ENCODE peak calls at places on chromosome 16, in six cellular contexts. C, Q, I, J, U and Y are unnamed samples. For H3K27me3, the result is how much of the 10 kb centered on the place peaks cover.

GRCh38 chr16:8855051-8855786 is 13.6 kb downstream of the CARHSP1 start:
- DNase-seq in C (peak), Q (no peak), I (no peak), J (peak), U (no peak), Y (no peak)

GRCh38 chr16:84511180-84511800 is 6.8 kb upstream of the MEAK7 start:
- DNase-seq in C (peak), Q (peak), I (peak), J (peak), U (peak), Y (peak)

GRCh38 chr16:57955572-57955971 is 15.4 kb downstream of the CNGB1 start:
- DNase-seq in C (peak), Q (peak), I (peak), J (peak), U (no peak), Y (no peak)

GRCh38 chr16:52494145-52494544 is 52.8 kb downstream of the TOX3 start:
- DNase-seq in C (no peak), Q (no peak), I (no peak), J (no peak), U (no peak), Y (no peak)

GRCh38 chr16:26826500-26826899 is 240.2 kb upstream of the C16orf82 start:
- DNase-seq in C (no peak), Q (no peak), I (no peak), J (no peak), U (no peak), Y (no peak)

GRCh38 chr16:9836118-9836736 is 346.0 kb downstream of the GRIN2A start:
- DNase-seq in C (no peak), Q (peak), I (peak), J (no peak), U (no peak), Y (no peak)

GRCh38 chr16:83578146-83578545 is 229.6 kb upstream of the HSBP1 start:
- DNase-seq in C (no peak), Q (no peak), I (no peak), J (no peak), U (no peak), Y (no peak)

GRCh38 chr16:11759163-11759834 is 16.6 kb upstream of the TXNDC11 start:
- DNase-seq in C (no peak), Q (peak), I (no peak), J (no peak), U (no peak), Y (no peak)

GRCh38 chr16:3193221-3194212 is 5.5 kb downstream of the OR1F1 start:
- DNase-seq in C (no peak), Q (no peak), I (no peak), J (no peak), U (no peak), Y (no peak)

GRCh38 chr16:47939690-47940089 is 216.1 kb downstream of the ABCC12 start:
- DNase-seq in C (no peak), Q (no peak), I (no peak), J (no peak), U (no peak), Y (no peak)

GRCh38 chr16:1103649-1104005 is 7.6 kb upstream of the C1QTNF8 start:
- DNase-seq in C (no peak), Q (no peak), I (no peak), J (no peak), U (no peak), Y (no peak)

GRCh38 chr16:72819345-72819744 is 228.6 kb downstream of the ZFHX3 start:
- DNase-seq in C (no peak), Q (no peak), I (no peak), J (no peak), U (no peak), Y (no peak)

GRCh38 chr16:50271148-50272041 is 5.0 kb downstream of the ADCY7 start:
- DNase-seq in C (peak), Q (no peak), I (no peak), J (peak), U (no peak), Y (no peak)

GRCh38 chr16:73053379-73054130 is 5.6 kb upstream of the ZFHX3 start:
- DNase-seq in C (no peak), Q (no peak), I (peak), J (no peak), U (no peak), Y (peak)

GRCh38 chr16:84600343-84601229 is 17.3 kb downstream of the COTL1 start:
- DNase-seq in C (no peak), Q (no peak), I (no peak), J (no peak), U (no peak), Y (no peak)

GRCh38 chr16:31130336-31130812 is 5.2 kb downstream of the PRSS8 start:
- DNase-seq in C (peak), Q (peak), I (peak), J (no peak), U (no peak), Y (no peak)

GRCh38 chr16:1525871-1526607 is 7.4 kb upstream of the TMEM204 start:
- DNase-seq in C (no peak), Q (no peak), I (no peak), J (no peak), U (no peak), Y (peak)

GRCh38 chr16:49516382-49517036 is 142.9 kb downstream of the C16orf78 start:
- DNase-seq in C (no peak), Q (no peak), I (no peak), J (no peak), U (no peak), Y (no peak)

GRCh38 chr16:85240982-85241924 is 129.0 kb upstream of the CIBAR2 start:
- DNase-seq in C (no peak), Q (no peak), I (no peak), J (no peak), U (no peak), Y (no peak)

GRCh38 chr16:29857133-29857760 is 5.8 kb downstream of the CDIPT start:
- DNase-seq in C (no peak), Q (no peak), I (no peak), J (no peak), U (no peak), Y (no peak)

GRCh38 chr16:3068486-3068885 is 3.0 kb downstream of the IL32 start:
- DNase-seq in C (no peak), Q (no peak), I (no peak), J (no peak), U (no peak), Y (no peak)

GRCh38 chr16:15535772-15536171 is 101.4 kb downstream of the BMERB1 start:
- DNase-seq in C (no peak), Q (no peak), I (no peak), J (no peak), U (no peak), Y (no peak)

GRCh38 chr16:2142942-2143868 is 5.2 kb upstream of the RAB26 start:
- DNase-seq in C (no peak), Q (no peak), I (no peak), J (no peak), U (no peak), Y (peak)

GRCh38 chr16:59021751-59022150 is 287.6 kb upstream of the GOT2 start:
- DNase-seq in C (no peak), Q (no peak), I (no peak), J (no peak), U (no peak), Y (no peak)

GRCh38 chr16:59170065-59170712 is 436.1 kb upstream of the GOT2 start:
- DNase-seq in C (no peak), Q (no peak), I (no peak), J (no peak), U (no peak), Y (no peak)

GRCh38 chr16:47888142-47888541 is 267.7 kb downstream of the ABCC12 start:
- DNase-seq in C (no peak), Q (no peak), I (no peak), J (no peak), U (no peak), Y (no peak)

GRCh38 chr16:69273009-69273408 is 38.1 kb upstream of the VPS4A start:
- DNase-seq in C (no peak), Q (no peak), I (no peak), J (no peak), U (peak), Y (no peak)

GRCh38 chr16:74216319-74216718 is 80.3 kb upstream of the PSMD7 start:
- DNase-seq in C (no peak), Q (no peak), I (no peak), J (no peak), U (no peak), Y (no peak)

GRCh38 chr16:11626657-11627291 is 40.1 kb upstream of the LITAF start:
- DNase-seq in C (no peak), Q (no peak), I (no peak), J (no peak), U (no peak), Y (no peak)

GRCh38 chr16:88387177-88387576 is 4.4 kb downstream of the ZNF469 start:
- DNase-seq in C (no peak), Q (no peak), I (no peak), J (no peak), U (no peak), Y (no peak)

GRCh38 chr16:88385831-88386815 is 3.4 kb downstream of the ZNF469 start:
- DNase-seq in C (peak), Q (no peak), I (no peak), J (peak), U (no peak), Y (peak)

GRCh38 chr16:88389191-88389590 is 6.4 kb downstream of the ZNF469 start:
- DNase-seq in C (no peak), Q (no peak), I (no peak), J (no peak), U (no peak), Y (no peak)

GRCh38 chr16:88389621-88390160 is 6.9 kb downstream of the ZNF469 start:
- DNase-seq in C (no peak), Q (no peak), I (no peak), J (no peak), U (no peak), Y (no peak)

GRCh38 chr16:88387941-88388627 is 5.3 kb downstream of the ZNF469 start:
- DNase-seq in C (peak), Q (peak), I (peak), J (no peak), U (no peak), Y (no peak)
- H3K27me3 ChIP-seq in C (half or more), Q (under half), I (under half), J (under half), U (under half), Y (under half)

GRCh38 chr16:22162658-22163009 is 328 bp downstream of the SDR42E2 start:
- DNase-seq in C (no peak), Q (no peak), I (no peak), J (no peak), U (no peak), Y (no peak)
- H3K4me3 ChIP-seq in C (no peak), Q (no peak), I (no peak), J (no peak), U (no peak), Y (no peak)

GRCh38 chr16:64952177-64952576 is 169.7 kb downstream of the CDH11 start:
- DNase-seq in C (no peak), Q (no peak), I (no peak), J (no peak), U (peak), Y (no peak)

GRCh38 chr16:64951681-64952080 is 170.2 kb downstream of the CDH11 start:
- DNase-seq in C (no peak), Q (no peak), I (no peak), J (no peak), U (no peak), Y (no peak)

GRCh38 chr16:64950731-64951130 is 171.1 kb downstream of the CDH11 start:
- DNase-seq in C (no peak), Q (no peak), I (no peak), J (no peak), U (no peak), Y (no peak)

GRCh38 chr16:64951193-64951592 is 170.7 kb downstream of the CDH11 start:
- DNase-seq in C (no peak), Q (no peak), I (no peak), J (no peak), U (no peak), Y (no peak)

GRCh38 chr16:64950262-64950661 is 171.6 kb downstream of the CDH11 start:
- DNase-seq in C (no peak), Q (no peak), I (no peak), J (no peak), U (no peak), Y (no peak)
- TF ChIP-seq CTCF in C (no peak), Q (no peak), I (no peak), J (no peak), U (peak), Y (peak)

DNA sequence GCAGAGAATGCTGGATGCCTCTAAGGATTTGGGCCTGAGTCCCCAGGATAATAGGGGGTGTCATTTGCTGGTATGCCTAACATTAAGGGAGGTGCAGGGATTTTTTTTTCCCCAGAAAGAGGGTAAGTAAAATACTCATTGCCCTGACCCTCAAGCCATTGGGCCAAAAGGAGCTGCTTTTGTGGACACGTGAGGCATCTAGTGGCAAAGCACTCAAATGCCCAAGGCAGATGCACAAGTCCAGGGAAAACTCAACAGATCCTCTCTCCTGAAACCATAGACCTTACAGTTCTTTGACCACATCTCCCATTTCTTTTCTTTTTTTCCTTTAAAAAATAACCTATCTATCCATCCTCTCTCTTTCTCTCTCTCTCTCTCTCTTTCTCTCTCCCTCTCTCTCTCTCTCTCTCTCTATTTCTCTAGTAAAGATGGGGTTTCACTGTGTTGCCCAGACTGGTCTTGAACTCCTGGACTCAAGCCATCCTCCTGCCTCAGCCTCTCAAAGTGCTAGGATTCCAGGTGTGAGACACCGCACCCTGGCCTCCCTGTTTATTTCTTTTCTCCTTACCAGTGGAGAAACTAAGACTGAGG is 11.8 kb downstream of the IRX5 start:
- DNase-seq in C (no peak), Q (no peak), I (no peak), J (no peak), U (no peak), Y (no peak)
- H3K27me3 ChIP-seq in C (half or more), Q (under half), I (under half), J (under half), U (under half), Y (under half)